ENCODE peak calls at places on chromosomes 7 and 10, in seven cellular contexts. H is lower lobe of right lung, Q is esophagus squamous epithelium, T is left lung, M is amniotic stem cell, S is left colon, V is NCI-H2171 treated with DMSO at 0.1 percent for 48 hours. E is an unnamed sample.

GRCh38 chr7:29843106-29843505 is 36.8 kb downstream of the WIPF3 start:
- DNase-seq in H (no peak), Q (no peak), T (no peak), M (no peak), S (no peak), V (no peak), E (no peak)

GRCh38 chr10:132606536-132607316 is 69.1 kb downstream of the INPP5A start:
- DNase-seq in H (no peak), Q (no peak), T (no peak), M (no peak), S (no peak), V (no peak), E (peak)

GRCh38 chr10:28938745-28939144 is 261.4 kb downstream of the BAMBI start:
- DNase-seq in H (no peak), Q (no peak), T (no peak), M (no peak), S (no peak), V (no peak), E (no peak)

GRCh38 chr10:124243702-124244121 is 150.3 kb upstream of the CHST15 start:
- DNase-seq in H (peak), Q (no peak), T (no peak), M (no peak), S (no peak), V (no peak), E (no peak)

GRCh38 chr10:1029838-1030237 is 4.2 kb upstream of the IDI2 start:
- DNase-seq in H (no peak), Q (no peak), T (no peak), M (no peak), S (no peak), V (no peak), E (no peak)

GRCh38 chr10:97685395-97685958 is 1.6 kb downstream of the AVPI1 start:
- DNase-seq in H (no peak), Q (no peak), T (no peak), M (no peak), S (peak), V (no peak), E (peak)

GRCh38 chr10:14220026-14220425 is 110.7 kb downstream of the FRMD4A start:
- DNase-seq in H (no peak), Q (no peak), T (no peak), M (no peak), S (no peak), V (no peak), E (no peak)

GRCh38 chr7:130649004-130649790 is 19.4 kb downstream of the COPG2 start:
- DNase-seq in H (no peak), Q (no peak), T (no peak), M (peak), S (no peak), V (peak), E (no peak)

GRCh38 chr7:18771834-18772566 is 276.5 kb downstream of the HDAC9 start:
- DNase-seq in H (no peak), Q (no peak), T (no peak), M (no peak), S (no peak), V (peak), E (no peak)

GRCh38 chr7:11177793-11178192 is 204.1 kb downstream of the PHF14 start:
- DNase-seq in H (no peak), Q (no peak), T (no peak), M (no peak), S (no peak), V (no peak), E (no peak)

GRCh38 chr7:87028636-87029035 is 30.8 kb downstream of the ELAPOR2 start:
- DNase-seq in H (no peak), Q (no peak), T (no peak), M (no peak), S (no peak), V (no peak), E (no peak)

GRCh38 chr7:116271980-116272886 is 61.9 kb downstream of the TES start:
- DNase-seq in H (no peak), Q (no peak), T (peak), M (peak), S (peak), V (no peak), E (no peak)

GRCh38 chr10:7470371-7470770 is 59.5 kb upstream of the SFMBT2 start:
- DNase-seq in H (no peak), Q (no peak), T (no peak), M (no peak), S (no peak), V (no peak), E (no peak)

GRCh38 chr7:14083761-14084160 is 94.3 kb upstream of the ETV1 start:
- DNase-seq in H (no peak), Q (no peak), T (no peak), M (no peak), S (no peak), V (no peak), E (no peak)

GRCh38 chr7:130957722-130958360 is 223.8 kb upstream of the KLF14 start:
- DNase-seq in H (no peak), Q (no peak), T (no peak), M (no peak), S (no peak), V (no peak), E (no peak)

GRCh38 chr10:85916192-85916747 is 450.3 kb downstream of the GRID1 start:
- DNase-seq in H (no peak), Q (no peak), T (no peak), M (no peak), S (no peak), V (no peak), E (no peak)

GRCh38 chr10:129838794-129839193 is 125.3 kb downstream of the EBF3 start:
- DNase-seq in H (no peak), Q (no peak), T (no peak), M (no peak), S (no peak), V (no peak), E (no peak)

GRCh38 chr7:158266817-158267736 is 320.5 kb downstream of the PTPRN2 start:
- DNase-seq in H (no peak), Q (no peak), T (peak), M (no peak), S (peak), V (no peak), E (no peak)

GRCh38 chr7:14973712-14974428 is 71.3 kb upstream of the DGKB start:
- DNase-seq in H (no peak), Q (no peak), T (no peak), M (no peak), S (no peak), V (no peak), E (no peak)

GRCh38 chr10:86651631-86652331 is 2.6 kb upstream of the OPN4 start:
- DNase-seq in H (no peak), Q (no peak), T (peak), M (no peak), S (peak), V (no peak), E (no peak)

GRCh38 chr10:91796332-91797076 is 1.7 kb upstream of the TNKS2 start:
- DNase-seq in H (peak), Q (no peak), T (peak), M (no peak), S (peak), V (no peak), E (peak)

GRCh38 chr10:60960913-60961312 is 16.9 kb upstream of the RHOBTB1 start:
- DNase-seq in H (no peak), Q (no peak), T (no peak), M (no peak), S (no peak), V (no peak), E (no peak)

GRCh38 chr7:1249731-1250130 is 17.1 kb downstream of the UNCX start:
- DNase-seq in H (peak), Q (no peak), T (no peak), M (no peak), S (no peak), V (no peak), E (no peak)

GRCh38 chr7:155602156-155602555 is 42.3 kb upstream of the RBM33 start:
- DNase-seq in H (no peak), Q (no peak), T (no peak), M (no peak), S (no peak), V (no peak), E (no peak)

GRCh38 chr10:98301664-98302319 is 33.8 kb upstream of the LOXL4 start:
- DNase-seq in H (no peak), Q (no peak), T (no peak), M (no peak), S (no peak), V (peak), E (peak)

GRCh38 chr10:123896217-123896927 is 4.8 kb upstream of the CPXM2 start:
- DNase-seq in H (no peak), Q (no peak), T (no peak), M (no peak), S (no peak), V (no peak), E (no peak)

E was measured in HepG2.